ENCODE peak calls at places on chromosomes 4 and X, in ten cellular contexts. One of them, this sample, is unnamed.
A peak's percentile ranks its signal among the peaks of the same experiment; 100 is the strongest.

GRCh38 chr4:172927096-172927495 is 241.5 kb upstream of the GALNT7 start:
- DNase-seq in posterior cingulate gyrus: no peak
- DNase-seq in MCF 10A: no peak
- DNase-seq in tibial artery: no peak
- DNase-seq in left lung: no peak
- DNase-seq in H4: no peak
- DNase-seq in pulmonary artery endothelial cell: no peak
- DNase-seq in HT-29: no peak
- DNase-seq in myocyte: no peak
- DNase-seq in activated CD8-positive, alpha-beta memory T cell treated with anti-CD3 and anti-CD28 coated beads, Interleukin-2, amount 50 U/mL, for 4 hours: no peak
- DNase-seq in this sample: no peak

GRCh38 chrX:110178179-110178865 is 139.6 kb downstream of the AMMECR1 start:
- DNase-seq in posterior cingulate gyrus: no peak
- DNase-seq in MCF 10A: peak; percentile 34
- DNase-seq in tibial artery: no peak
- DNase-seq in left lung: no peak
- DNase-seq in H4: no peak
- DNase-seq in pulmonary artery endothelial cell: no peak
- DNase-seq in HT-29: peak; percentile 34
- DNase-seq in myocyte: no peak
- DNase-seq in activated CD8-positive, alpha-beta memory T cell treated with anti-CD3 and anti-CD28 coated beads, Interleukin-2, amount 50 U/mL, for 4 hours: no peak
- DNase-seq in this sample: no peak

GRCh38 chr4:54709281-54709854 is 51.6 kb downstream of the KIT start:
- DNase-seq in posterior cingulate gyrus: no peak
- DNase-seq in MCF 10A: no peak
- DNase-seq in tibial artery: no peak
- DNase-seq in left lung: no peak
- DNase-seq in H4: peak; percentile 72
- DNase-seq in pulmonary artery endothelial cell: no peak
- DNase-seq in HT-29: no peak
- DNase-seq in myocyte: peak; percentile 13
- DNase-seq in activated CD8-positive, alpha-beta memory T cell treated with anti-CD3 and anti-CD28 coated beads, Interleukin-2, amount 50 U/mL, for 4 hours: no peak
- DNase-seq in this sample: no peak

GRCh38 chrX:37912286-37912685 is 64.9 kb upstream of the DYNLT3 start:
- DNase-seq in posterior cingulate gyrus: no peak
- DNase-seq in MCF 10A: peak; percentile 4
- DNase-seq in tibial artery: no peak
- DNase-seq in left lung: no peak
- DNase-seq in H4: peak; percentile 4
- DNase-seq in pulmonary artery endothelial cell: no peak
- DNase-seq in HT-29: peak; percentile 66
- DNase-seq in myocyte: no peak
- DNase-seq in activated CD8-positive, alpha-beta memory T cell treated with anti-CD3 and anti-CD28 coated beads, Interleukin-2, amount 50 U/mL, for 4 hours: no peak
- DNase-seq in this sample: no peak

GRCh38 chr4:10457255-10457801 is at the start of gene ZNF518B:
- DNase-seq in posterior cingulate gyrus: peak; percentile 24
- DNase-seq in MCF 10A: no peak
- DNase-seq in tibial artery: peak; percentile 38
- DNase-seq in left lung: peak; percentile 67
- DNase-seq in H4: no peak
- DNase-seq in pulmonary artery endothelial cell: no peak
- DNase-seq in HT-29: no peak
- DNase-seq in myocyte: peak; percentile 31
- DNase-seq in activated CD8-positive, alpha-beta memory T cell treated with anti-CD3 and anti-CD28 coated beads, Interleukin-2, amount 50 U/mL, for 4 hours: peak; percentile 79
- DNase-seq in this sample: peak; percentile 67

GRCh38 chrX:13752646-13753045 is 18.1 kb downstream of the OFD1 start:
- DNase-seq in posterior cingulate gyrus: no peak
- DNase-seq in MCF 10A: no peak
- DNase-seq in tibial artery: no peak
- DNase-seq in left lung: no peak
- DNase-seq in H4: no peak
- DNase-seq in pulmonary artery endothelial cell: no peak
- DNase-seq in HT-29: no peak
- DNase-seq in myocyte: peak; percentile 80
- DNase-seq in activated CD8-positive, alpha-beta memory T cell treated with anti-CD3 and anti-CD28 coated beads, Interleukin-2, amount 50 U/mL, for 4 hours: no peak
- DNase-seq in this sample: no peak

GRCh38 chr4:17633600-17633999 is 19.2 kb downstream of the MED28 start:
- DNase-seq in posterior cingulate gyrus: no peak
- DNase-seq in MCF 10A: no peak
- DNase-seq in tibial artery: no peak
- DNase-seq in left lung: no peak
- DNase-seq in H4: no peak
- DNase-seq in pulmonary artery endothelial cell: no peak
- DNase-seq in HT-29: no peak
- DNase-seq in myocyte: no peak
- DNase-seq in activated CD8-positive, alpha-beta memory T cell treated with anti-CD3 and anti-CD28 coated beads, Interleukin-2, amount 50 U/mL, for 4 hours: no peak
- DNase-seq in this sample: no peak

GRCh38 chrX:116417968-116418367 is 18.4 kb upstream of the SLC6A14 start:
- DNase-seq in posterior cingulate gyrus: no peak
- DNase-seq in MCF 10A: no peak
- DNase-seq in tibial artery: no peak
- DNase-seq in left lung: no peak
- DNase-seq in H4: no peak
- DNase-seq in pulmonary artery endothelial cell: no peak
- DNase-seq in HT-29: no peak
- DNase-seq in myocyte: no peak
- DNase-seq in activated CD8-positive, alpha-beta memory T cell treated with anti-CD3 and anti-CD28 coated beads, Interleukin-2, amount 50 U/mL, for 4 hours: no peak
- DNase-seq in this sample: no peak

GRCh38 chr4:78058591-78059523 is 1.7 kb downstream of the FRAS1 start:
- DNase-seq in posterior cingulate gyrus: peak; percentile 15
- DNase-seq in MCF 10A: peak; percentile 62
- DNase-seq in tibial artery: no peak
- DNase-seq in left lung: peak; percentile 55
- DNase-seq in H4: no peak
- DNase-seq in pulmonary artery endothelial cell: no peak
- DNase-seq in HT-29: peak; percentile 74
- DNase-seq in myocyte: peak; percentile 67
- DNase-seq in activated CD8-positive, alpha-beta memory T cell treated with anti-CD3 and anti-CD28 coated beads, Interleukin-2, amount 50 U/mL, for 4 hours: no peak
- DNase-seq in this sample: peak; percentile 5

GRCh38 chr4:1756893-1757779 is 35.8 kb downstream of the TACC3 start:
- DNase-seq in posterior cingulate gyrus: no peak
- DNase-seq in MCF 10A: no peak
- DNase-seq in tibial artery: no peak
- DNase-seq in left lung: no peak
- DNase-seq in H4: no peak
- DNase-seq in pulmonary artery endothelial cell: no peak
- DNase-seq in HT-29: no peak
- DNase-seq in myocyte: no peak
- DNase-seq in activated CD8-positive, alpha-beta memory T cell treated with anti-CD3 and anti-CD28 coated beads, Interleukin-2, amount 50 U/mL, for 4 hours: no peak
- DNase-seq in this sample: no peak

GRCh38 chrX:49876750-49877149 is 2.5 kb upstream of the USP27X start:
- DNase-seq in posterior cingulate gyrus: no peak
- DNase-seq in MCF 10A: peak; percentile 54
- DNase-seq in tibial artery: no peak
- DNase-seq in left lung: no peak
- DNase-seq in H4: peak; percentile 15
- DNase-seq in pulmonary artery endothelial cell: no peak
- DNase-seq in HT-29: peak; percentile 63
- DNase-seq in myocyte: peak; percentile 16
- DNase-seq in activated CD8-positive, alpha-beta memory T cell treated with anti-CD3 and anti-CD28 coated beads, Interleukin-2, amount 50 U/mL, for 4 hours: no peak
- DNase-seq in this sample: no peak

GRCh38 chr4:79173186-79173585 is 152.7 kb downstream of the NAA11 start:
- DNase-seq in posterior cingulate gyrus: no peak
- DNase-seq in MCF 10A: no peak
- DNase-seq in tibial artery: no peak
- DNase-seq in left lung: no peak
- DNase-seq in H4: no peak
- DNase-seq in pulmonary artery endothelial cell: no peak
- DNase-seq in HT-29: no peak
- DNase-seq in myocyte: no peak
- DNase-seq in activated CD8-positive, alpha-beta memory T cell treated with anti-CD3 and anti-CD28 coated beads, Interleukin-2, amount 50 U/mL, for 4 hours: no peak
- DNase-seq in this sample: no peak

GRCh38 chr4:58760737-58761136 is 1650.6 kb upstream of the IGFBP7 start:
- DNase-seq in posterior cingulate gyrus: no peak
- DNase-seq in MCF 10A: no peak
- DNase-seq in tibial artery: no peak
- DNase-seq in left lung: no peak
- DNase-seq in H4: no peak
- DNase-seq in pulmonary artery endothelial cell: no peak
- DNase-seq in HT-29: no peak
- DNase-seq in myocyte: no peak
- DNase-seq in activated CD8-positive, alpha-beta memory T cell treated with anti-CD3 and anti-CD28 coated beads, Interleukin-2, amount 50 U/mL, for 4 hours: no peak
- DNase-seq in this sample: no peak

GRCh38 chrX:113935516-113935915 is 648.4 kb upstream of the HTR2C start:
- DNase-seq in posterior cingulate gyrus: no peak
- DNase-seq in MCF 10A: peak; percentile 2
- DNase-seq in tibial artery: no peak
- DNase-seq in left lung: no peak
- DNase-seq in H4: no peak
- DNase-seq in pulmonary artery endothelial cell: no peak
- DNase-seq in HT-29: no peak
- DNase-seq in myocyte: no peak
- DNase-seq in activated CD8-positive, alpha-beta memory T cell treated with anti-CD3 and anti-CD28 coated beads, Interleukin-2, amount 50 U/mL, for 4 hours: no peak
- DNase-seq in this sample: no peak

GRCh38 chrX:43580621-43581020 is 75.5 kb upstream of the MAOA start:
- DNase-seq in posterior cingulate gyrus: no peak
- DNase-seq in MCF 10A: no peak
- DNase-seq in tibial artery: no peak
- DNase-seq in left lung: no peak
- DNase-seq in H4: no peak
- DNase-seq in pulmonary artery endothelial cell: no peak
- DNase-seq in HT-29: no peak
- DNase-seq in myocyte: no peak
- DNase-seq in activated CD8-positive, alpha-beta memory T cell treated with anti-CD3 and anti-CD28 coated beads, Interleukin-2, amount 50 U/mL, for 4 hours: no peak
- DNase-seq in this sample: no peak

GRCh38 chrX:47176101-47176740 is 17.4 kb upstream of the UBA1 start:
- DNase-seq in posterior cingulate gyrus: no peak
- DNase-seq in MCF 10A: no peak
- DNase-seq in tibial artery: no peak
- DNase-seq in left lung: peak; percentile 19
- DNase-seq in H4: no peak
- DNase-seq in pulmonary artery endothelial cell: no peak
- DNase-seq in HT-29: no peak
- DNase-seq in myocyte: no peak
- DNase-seq in activated CD8-positive, alpha-beta memory T cell treated with anti-CD3 and anti-CD28 coated beads, Interleukin-2, amount 50 U/mL, for 4 hours: no peak
- DNase-seq in this sample: no peak

GRCh38 chr4:65669008-65669971 is 999 bp downstream of the EPHA5 start:
- DNase-seq in posterior cingulate gyrus: no peak
- DNase-seq in MCF 10A: no peak
- DNase-seq in tibial artery: no peak
- DNase-seq in left lung: no peak
- DNase-seq in H4: peak; percentile 21
- DNase-seq in pulmonary artery endothelial cell: no peak
- DNase-seq in HT-29: no peak
- DNase-seq in myocyte: peak; percentile 41
- DNase-seq in activated CD8-positive, alpha-beta memory T cell treated with anti-CD3 and anti-CD28 coated beads, Interleukin-2, amount 50 U/mL, for 4 hours: no peak
- DNase-seq in this sample: no peak

GRCh38 chr4:184397516-184398163 is 76.7 kb downstream of the IRF2 start:
- DNase-seq in posterior cingulate gyrus: no peak
- DNase-seq in MCF 10A: no peak
- DNase-seq in tibial artery: no peak
- DNase-seq in left lung: no peak
- DNase-seq in H4: no peak
- DNase-seq in pulmonary artery endothelial cell: no peak
- DNase-seq in HT-29: no peak
- DNase-seq in myocyte: no peak
- DNase-seq in activated CD8-positive, alpha-beta memory T cell treated with anti-CD3 and anti-CD28 coated beads, Interleukin-2, amount 50 U/mL, for 4 hours: no peak
- DNase-seq in this sample: no peak

GRCh38 chr4:110609044-110609750 is 13.7 kb downstream of the PITX2 start:
- DNase-seq in posterior cingulate gyrus: no peak
- DNase-seq in MCF 10A: no peak
- DNase-seq in tibial artery: no peak
- DNase-seq in left lung: no peak
- DNase-seq in H4: no peak
- DNase-seq in pulmonary artery endothelial cell: no peak
- DNase-seq in HT-29: peak; percentile 65
- DNase-seq in myocyte: peak; percentile 83
- DNase-seq in activated CD8-positive, alpha-beta memory T cell treated with anti-CD3 and anti-CD28 coated beads, Interleukin-2, amount 50 U/mL, for 4 hours: no peak
- DNase-seq in this sample: no peak

GRCh38 chr4:150152764-150153163 is 74.5 kb downstream of the DCLK2 start:
- DNase-seq in posterior cingulate gyrus: no peak
- DNase-seq in MCF 10A: peak; percentile 11
- DNase-seq in tibial artery: no peak
- DNase-seq in left lung: no peak
- DNase-seq in H4: no peak
- DNase-seq in pulmonary artery endothelial cell: peak; percentile 46
- DNase-seq in HT-29: no peak
- DNase-seq in myocyte: peak; percentile 63
- DNase-seq in activated CD8-positive, alpha-beta memory T cell treated with anti-CD3 and anti-CD28 coated beads, Interleukin-2, amount 50 U/mL, for 4 hours: no peak
- DNase-seq in this sample: no peak

GRCh38 chr4:36716874-36717273 is 435.5 kb downstream of the DTHD1 start:
- DNase-seq in posterior cingulate gyrus: no peak
- DNase-seq in MCF 10A: peak; percentile 91
- DNase-seq in tibial artery: no peak
- DNase-seq in left lung: no peak
- DNase-seq in H4: no peak
- DNase-seq in pulmonary artery endothelial cell: no peak
- DNase-seq in HT-29: no peak
- DNase-seq in myocyte: no peak
- DNase-seq in activated CD8-positive, alpha-beta memory T cell treated with anti-CD3 and anti-CD28 coated beads, Interleukin-2, amount 50 U/mL, for 4 hours: no peak
- DNase-seq in this sample: no peak

GRCh38 chr4:58225460-58225859 is 1115.3 kb upstream of the IGFBP7 start:
- DNase-seq in posterior cingulate gyrus: no peak
- DNase-seq in MCF 10A: no peak
- DNase-seq in tibial artery: no peak
- DNase-seq in left lung: no peak
- DNase-seq in H4: no peak
- DNase-seq in pulmonary artery endothelial cell: no peak
- DNase-seq in HT-29: no peak
- DNase-seq in myocyte: no peak
- DNase-seq in activated CD8-positive, alpha-beta memory T cell treated with anti-CD3 and anti-CD28 coated beads, Interleukin-2, amount 50 U/mL, for 4 hours: no peak
- DNase-seq in this sample: no peak

GRCh38 chr4:20249333-20249732 is 2.4 kb upstream of the SLIT2 start:
- DNase-seq in posterior cingulate gyrus: no peak
- DNase-seq in MCF 10A: peak; percentile 50
- DNase-seq in tibial artery: no peak
- DNase-seq in left lung: no peak
- DNase-seq in H4: peak; percentile 50
- DNase-seq in pulmonary artery endothelial cell: no peak
- DNase-seq in HT-29: peak; percentile 7
- DNase-seq in myocyte: peak; percentile 16
- DNase-seq in activated CD8-positive, alpha-beta memory T cell treated with anti-CD3 and anti-CD28 coated beads, Interleukin-2, amount 50 U/mL, for 4 hours: no peak
- DNase-seq in this sample: no peak

GRCh38 chr4:123418486-123418931 is 21.9 kb downstream of the SPRY1 start:
- DNase-seq in posterior cingulate gyrus: no peak
- DNase-seq in MCF 10A: peak; percentile 87
- DNase-seq in tibial artery: no peak
- DNase-seq in left lung: no peak
- DNase-seq in H4: peak; percentile 95
- DNase-seq in pulmonary artery endothelial cell: peak; percentile 64
- DNase-seq in HT-29: peak; percentile 61
- DNase-seq in myocyte: peak; percentile 87
- DNase-seq in activated CD8-positive, alpha-beta memory T cell treated with anti-CD3 and anti-CD28 coated beads, Interleukin-2, amount 50 U/mL, for 4 hours: no peak
- DNase-seq in this sample: peak; percentile 68

GRCh38 chr4:15144249-15144966 is 142.1 kb downstream of the CPEB2 start:
- DNase-seq in posterior cingulate gyrus: no peak
- DNase-seq in MCF 10A: peak; percentile 18
- DNase-seq in tibial artery: no peak
- DNase-seq in left lung: no peak
- DNase-seq in H4: no peak
- DNase-seq in pulmonary artery endothelial cell: no peak
- DNase-seq in HT-29: no peak
- DNase-seq in myocyte: peak; percentile 39
- DNase-seq in activated CD8-positive, alpha-beta memory T cell treated with anti-CD3 and anti-CD28 coated beads, Interleukin-2, amount 50 U/mL, for 4 hours: no peak
- DNase-seq in this sample: no peak

GRCh38 chr4:42282081-42282901 is 115.0 kb upstream of the SHISA3 start:
- DNase-seq in posterior cingulate gyrus: no peak
- DNase-seq in MCF 10A: peak; percentile 86
- DNase-seq in tibial artery: peak; percentile 52
- DNase-seq in left lung: no peak
- DNase-seq in H4: peak; percentile 67
- DNase-seq in pulmonary artery endothelial cell: peak; percentile 46
- DNase-seq in HT-29: peak; percentile 87
- DNase-seq in myocyte: peak; percentile 55
- DNase-seq in activated CD8-positive, alpha-beta memory T cell treated with anti-CD3 and anti-CD28 coated beads, Interleukin-2, amount 50 U/mL, for 4 hours: no peak
- DNase-seq in this sample: peak; percentile 65